ENCODE peak calls at places on chromosomes 16 and 17, in ten cellular contexts. J is CD8-positive, alpha-beta memory T cell; X is prostate gland; I is fibroblast of lung; Y is uterus; V is body of pancreas; N is CD8-positive, alpha-beta T cell; H is endothelial cell of umbilical vein; C is heart right ventricle; F is astrocyte. P is an unnamed sample.
A peak's percentile ranks its signal among the peaks of the same experiment; 100 is the strongest.

GRCh38 chr16:8753411-8754054 is 43.9 kb downstream of the TMEM186 start:
- DNase-seq in J (no peak), X (no peak), I (no peak), Y (no peak), V (peak; percentile 61), N (no peak), H (no peak), C (no peak), F (peak; percentile 5), P (no peak)

GRCh38 chr17:57663326-57664070 is 81.6 kb downstream of the CCDC182 start:
- DNase-seq in J (no peak), X (no peak), I (no peak), Y (peak; percentile 22), V (no peak), N (no peak), H (no peak), C (no peak), F (peak; percentile 13), P (no peak)

GRCh38 chr16:77359065-77359502 is 75.8 kb downstream of the ADAMTS18 start:
- DNase-seq in J (no peak), X (peak; percentile 29), I (peak; percentile 26), Y (no peak), V (no peak), N (no peak), H (peak; percentile 51), C (no peak), F (peak; percentile 69), P (peak; percentile 72)

GRCh38 chr16:56783332-56783731 is 53.4 kb downstream of the NUP93 start:
- DNase-seq in J (no peak), X (no peak), I (no peak), Y (no peak), V (no peak), N (no peak), H (no peak), C (no peak), F (no peak), P (no peak)

GRCh38 chr17:45223541-45224528 is 2.1 kb downstream of the FMNL1 start:
- DNase-seq in J (peak; percentile 73), X (no peak), I (no peak), Y (no peak), V (no peak), N (peak; percentile 64), H (no peak), C (no peak), F (no peak), P (no peak)

GRCh38 chr17:10121971-10122707 is 76.3 kb downstream of the GAS7 start:
- DNase-seq in J (peak; percentile 66), X (no peak), I (no peak), Y (peak; percentile 53), V (no peak), N (no peak), H (no peak), C (no peak), F (no peak), P (no peak)

GRCh38 chr17:45783593-45784292 is 377 bp upstream of the CRHR1 start:
- DNase-seq in J (no peak), X (peak; percentile 12), I (no peak), Y (peak; percentile 66), V (no peak), N (no peak), H (no peak), C (peak; percentile 17), F (no peak), P (peak; percentile 47)

GRCh38 chr17:14197582-14197981 is 39.1 kb downstream of the CDRT15 start:
- DNase-seq in J (peak; percentile 58), X (no peak), I (no peak), Y (no peak), V (no peak), N (peak; percentile 77), H (no peak), C (no peak), F (no peak), P (no peak)

GRCh38 chr16:2532494-2533141 is 1.4 kb upstream of the CEMP1 start:
- DNase-seq in J (peak; percentile 81), X (peak; percentile 88), I (peak; percentile 52), Y (peak; percentile 84), V (peak; percentile 91), N (peak; percentile 75), H (peak; percentile 46), C (peak; percentile 63), F (peak; percentile 26), P (peak; percentile 93)

GRCh38 chr17:42002792-42003301 is 14.4 kb downstream of the DNAJC7 start:
- DNase-seq in J (no peak), X (no peak), I (no peak), Y (no peak), V (no peak), N (no peak), H (peak; percentile 17), C (no peak), F (peak; percentile 67), P (no peak)

GRCh38 chr16:27080870-27081269 is 14.1 kb downstream of the C16orf82 start:
- DNase-seq in J (no peak), X (no peak), I (no peak), Y (no peak), V (no peak), N (no peak), H (no peak), C (no peak), F (no peak), P (no peak)

GRCh38 chr17:78053777-78054468 is 74.6 kb downstream of the TMC6 start:
- DNase-seq in J (no peak), X (no peak), I (no peak), Y (no peak), V (no peak), N (no peak), H (no peak), C (no peak), F (no peak), P (no peak)
- H3K36me3 ChIP-seq in J (peaks cover 31% of the 10 kb centered on the region), X (peaks cover 8% of the 10 kb centered on the region), I (peaks cover 4% of the 10 kb centered on the region), Y (no peaks in the 10 kb centered on the region), V (peaks cover 15% of the 10 kb centered on the region), N (peaks cover 37% of the 10 kb centered on the region), H (no peaks in the 10 kb centered on the region), C (peaks cover 25% of the 10 kb centered on the region), F (peaks cover 17% of the 10 kb centered on the region), P (peaks cover 16% of the 10 kb centered on the region)

GRCh38 chr16:12345349-12345748 is 368.8 kb downstream of the SNX29 start:
- DNase-seq in J (no peak), X (no peak), I (no peak), Y (no peak), V (no peak), N (no peak), H (no peak), C (no peak), F (no peak), P (no peak)

GRCh38 chr16:12341966-12342365 is 365.4 kb downstream of the SNX29 start:
- DNase-seq in J (no peak), X (no peak), I (no peak), Y (no peak), V (no peak), N (no peak), H (peak; percentile 16), C (no peak), F (no peak), P (no peak)

GRCh38 chr16:12347365-12347764 is 370.8 kb downstream of the SNX29 start:
- DNase-seq in J (no peak), X (no peak), I (no peak), Y (no peak), V (no peak), N (no peak), H (no peak), C (no peak), F (no peak), P (no peak)

GRCh38 chr16:12343913-12344312 is 367.4 kb downstream of the SNX29 start:
- DNase-seq in J (no peak), X (no peak), I (no peak), Y (no peak), V (no peak), N (no peak), H (no peak), C (no peak), F (no peak), P (no peak)

DNA sequence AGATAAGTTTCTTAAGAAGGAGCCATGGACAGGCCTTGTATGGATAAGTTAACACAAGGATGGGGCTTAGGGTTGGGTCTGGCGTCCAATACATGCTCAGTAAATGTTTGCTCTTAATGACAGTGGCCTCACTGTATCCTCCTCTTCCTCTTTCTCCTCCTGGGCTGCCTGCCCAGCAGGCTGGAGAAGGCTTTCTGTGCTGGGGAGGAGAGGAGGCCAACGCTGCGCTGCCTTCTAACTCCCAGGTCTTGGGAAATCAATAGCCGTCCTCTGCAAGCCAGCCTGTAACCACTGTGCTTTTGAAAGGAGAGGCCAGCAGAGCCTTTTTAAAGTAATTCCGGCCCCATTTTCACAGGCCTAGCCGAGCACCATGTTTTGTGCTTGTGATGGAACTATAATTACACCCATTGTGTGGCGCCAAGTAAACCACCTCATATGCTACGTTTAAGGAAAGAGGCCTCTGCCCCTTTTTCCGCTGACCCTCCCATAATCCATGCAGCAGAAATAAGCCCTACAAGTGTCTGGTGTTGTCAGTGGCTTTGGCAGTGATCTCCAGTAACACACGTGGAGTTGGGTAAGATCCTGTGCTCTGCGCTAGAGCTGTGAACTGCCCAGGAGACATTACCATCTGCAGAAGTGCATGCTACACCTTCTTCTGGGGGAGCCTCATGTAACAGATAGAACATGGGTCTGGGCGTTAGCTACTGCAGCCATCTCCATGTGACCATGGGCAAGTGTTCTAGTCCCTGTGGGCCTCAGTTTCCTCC is 368.2 kb downstream of the SNX29 start:
- DNase-seq in J (no peak), X (no peak), I (no peak), Y (no peak), V (no peak), N (no peak), H (no peak), C (no peak), F (no peak), P (no peak)
- H3K27ac ChIP-seq in J (no peak overlapping the region), X (no peak overlapping the region), I (no peak overlapping the region), Y (no peak overlapping the region), V (no peak overlapping the region), N (no peak overlapping the region), H (no peak overlapping the region), C (no peak overlapping the region), F (no peak overlapping the region), P (no peak overlapping the region)

DNA sequence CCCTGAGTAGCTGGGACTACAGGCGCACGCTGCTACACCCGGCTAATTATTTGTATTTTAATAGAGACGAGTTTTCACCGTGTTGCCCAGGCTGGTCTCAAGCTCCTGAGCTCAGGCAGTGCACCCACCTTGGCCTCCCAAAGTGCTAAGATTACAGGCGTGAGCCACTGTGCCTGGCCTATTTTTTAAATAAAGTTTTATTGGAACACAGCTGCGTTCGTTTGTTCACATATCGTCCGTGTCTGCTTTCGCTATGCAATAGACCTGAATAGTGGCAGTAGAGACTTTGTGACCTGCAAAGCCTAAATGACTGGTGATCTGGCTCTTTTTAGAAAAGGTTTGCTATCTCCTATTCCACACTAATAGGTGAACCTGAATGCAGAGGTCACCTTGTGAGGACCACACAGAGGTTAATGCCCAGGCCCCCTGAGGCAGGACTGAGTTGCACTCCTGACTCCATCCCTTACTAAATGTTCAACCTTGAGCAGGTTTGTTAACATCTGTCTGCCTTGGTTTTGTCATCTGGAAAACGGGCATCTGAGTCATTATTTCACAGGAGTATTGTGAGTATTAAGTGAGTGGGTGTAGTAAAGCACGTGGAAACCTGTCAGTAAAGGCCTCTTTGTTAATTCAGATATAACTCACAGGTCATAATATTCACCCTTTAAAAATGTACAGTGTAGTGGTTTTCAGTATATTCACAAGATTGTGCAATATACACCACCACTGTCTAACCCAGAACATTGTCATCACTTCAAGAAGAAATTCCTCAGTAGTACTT is 157.5 kb upstream of the CACNG5 start:
- DNase-seq in J (no peak), X (no peak), I (peak; percentile 78), Y (no peak), V (no peak), N (peak; percentile 23), H (no peak), C (no peak), F (peak; percentile 90), P (no peak)
- H3K4me1 ChIP-seq in J (peaks cover 25% of the 10 kb centered on the region), X (peaks cover 9% of the 10 kb centered on the region), I (peaks cover 3% of the 10 kb centered on the region), Y (peaks cover 9% of the 10 kb centered on the region), V (no peaks in the 10 kb centered on the region), N (peaks cover 19% of the 10 kb centered on the region), H (peaks cover 2% of the 10 kb centered on the region), C (no peaks in the 10 kb centered on the region), F (no peaks in the 10 kb centered on the region), P (no peaks in the 10 kb centered on the region)

GRCh38 chr17:78133971-78134898 is 3.7 kb downstream of the TMC8 start:
- DNase-seq in J (peak; percentile 90), X (peak; percentile 54), I (peak; percentile 37), Y (no peak), V (peak; percentile 74), N (peak; percentile 86), H (peak; percentile 52), C (no peak), F (no peak), P (no peak)
- H3K36me3 ChIP-seq in J (peaks cover 49% of the 10 kb centered on the region), X (no peaks in the 10 kb centered on the region), I (no peaks in the 10 kb centered on the region), Y (no peaks in the 10 kb centered on the region), V (no peaks in the 10 kb centered on the region), N (peaks cover 28% of the 10 kb centered on the region), H (no peaks in the 10 kb centered on the region), C (no peaks in the 10 kb centered on the region), F (no peaks in the 10 kb centered on the region), P (no peaks in the 10 kb centered on the region)

P was measured in thyroid gland.